ENCODE peak calls at places on chromosomes 5 and 9, in six cellular contexts. E is AG08396, R is tibial artery, P is H54, W is HAP-1, X is left ventricle myocardium inferior. T is an unnamed sample.
A peak's percentile ranks its signal among the peaks of the same experiment; 100 is the strongest.

GRCh38 chr9:82555408-82555807 is 507.5 kb downstream of the RASEF start:
- DNase-seq in P (no peak), E (no peak), X (no peak), R (no peak), W (no peak), T (no peak)

GRCh38 chr9:78971505-78971904 is 600.3 kb upstream of the TLE4 start:
- DNase-seq in X (no peak), E (no peak), P (no peak), W (no peak), R (no peak), T (no peak)

GRCh38 chr5:147410496-147411395 is 99.1 kb downstream of the DPYSL3 start:
- DNase-seq in W (no peak), E (no peak), X (peak; percentile 39), R (no peak), P (no peak), T (no peak)

GRCh38 chr5:95934207-95934804 is 27.3 kb downstream of the ELL2 start:
- DNase-seq in R (no peak), X (no peak), W (no peak), P (no peak), E (no peak), T (no peak)

GRCh38 chr9:91924090-91924489 is 25.9 kb downstream of the ROR2 start:
- DNase-seq in P (no peak), X (no peak), W (no peak), E (no peak), R (no peak), T (no peak)

GRCh38 chr9:89591291-89592200 is 13.3 kb upstream of the GADD45G start:
- DNase-seq in W (no peak), P (no peak), R (no peak), E (no peak), X (no peak), T (no peak)

GRCh38 chr5:177604116-177604521 is 4.2 kb downstream of the B4GALT7 start:
- DNase-seq in P (no peak), E (no peak), R (no peak), W (no peak), X (no peak), T (no peak)

GRCh38 chr9:68668127-68668526 is 36.9 kb upstream of the PIP5K1B start:
- DNase-seq in W (no peak), R (no peak), P (no peak), E (no peak), X (no peak), T (no peak)

GRCh38 chr9:98379572-98379971 is 124.1 kb upstream of the TBC1D2 start:
- DNase-seq in P (no peak), R (no peak), X (no peak), E (no peak), W (no peak), T (no peak)

GRCh38 chr5:119410448-119411170 is 41.7 kb upstream of the HSD17B4 start:
- DNase-seq in R (no peak), E (no peak), P (no peak), W (no peak), X (no peak), T (no peak)

GRCh38 chr9:122991370-122991830 is 42.1 kb upstream of the GPR21 start:
- DNase-seq in E (peak; percentile 58), W (peak; percentile 28), R (no peak), P (peak; percentile 71), X (no peak), T (peak; percentile 42)

GRCh38 chr9:129027685-129028191 is 393 bp downstream of the SH3GLB2 start:
- DNase-seq in W (no peak), R (peak; percentile 80), P (peak; percentile 84), E (peak; percentile 45), X (peak; percentile 31), T (peak; percentile 70)

GRCh38 chr9:4780651-4781050 is 12.1 kb upstream of the RCL1 start:
- DNase-seq in E (no peak), X (no peak), P (no peak), W (no peak), R (no peak), T (no peak)

GRCh38 chr5:175059687-175060194 is 335.4 kb downstream of the MSX2 start:
- DNase-seq in X (peak; percentile 36), P (no peak), R (peak; percentile 73), E (peak; percentile 86), W (no peak), T (peak; percentile 27)

GRCh38 chr9:86971742-86972141 is 24.4 kb upstream of the GAS1 start:
- DNase-seq in W (no peak), X (no peak), P (no peak), E (no peak), R (no peak), T (no peak)

GRCh38 chr9:109969559-109970237 is 189.7 kb downstream of the PALM2AKAP2 start:
- DNase-seq in W (no peak), X (no peak), R (no peak), E (no peak), P (no peak), T (no peak)

GRCh38 chr9:128523199-128523925 is 18.8 kb downstream of the GLE1 start:
- DNase-seq in W (no peak), P (no peak), X (peak; percentile 35), R (no peak), E (peak; percentile 43), T (no peak)

GRCh38 chr5:149808264-149808982 is 78.3 kb downstream of the PPARGC1B start:
- DNase-seq in R (no peak), W (no peak), E (no peak), X (no peak), P (no peak), T (no peak)

GRCh38 chr9:133738039-133738805 is at the start of gene SARDH:
- DNase-seq in E (peak; percentile 87), P (peak; percentile 93), X (peak; percentile 63), R (peak; percentile 67), W (no peak), T (no peak)

GRCh38 chr5:94693043-94693822 is 74.8 kb downstream of the SLF1 start:
- DNase-seq in R (no peak), W (peak; percentile 42), P (no peak), E (peak; percentile 32), X (no peak), T (peak; percentile 31)

GRCh38 chr9:85743290-85744128 is 1.8 kb upstream of the AGTPBP1 start:
- DNase-seq in E (peak; percentile 6), R (no peak), W (no peak), X (no peak), P (peak; percentile 49), T (no peak)

GRCh38 chr5:144448457-144448856 is 277.8 kb downstream of the KCTD16 start:
- DNase-seq in R (no peak), E (no peak), X (no peak), W (no peak), P (no peak), T (no peak)

GRCh38 chr9:17024129-17024528 is 110.7 kb upstream of the CNTLN start:
- DNase-seq in R (no peak), P (no peak), E (no peak), W (no peak), X (no peak), T (no peak)

GRCh38 chr5:141695627-141696180 is 13.7 kb upstream of the ARAP3 start:
- DNase-seq in R (no peak), X (peak; percentile 61), W (no peak), E (no peak), P (no peak), T (no peak)

GRCh38 chr5:145854651-145855258 is 18.1 kb downstream of the GRXCR2 start:
- DNase-seq in R (no peak), P (peak; percentile 30), E (peak; percentile 36), X (no peak), W (no peak), T (no peak)

GRCh38 chr5:52915176-52915875 is 73.8 kb upstream of the ITGA2 start:
- DNase-seq in P (peak; percentile 11), X (no peak), E (peak; percentile 65), R (no peak), W (peak; percentile 71), T (peak; percentile 50)

GRCh38 chr5:150441813-150442698 is 7.5 kb downstream of the RPS14 start:
- DNase-seq in W (no peak), P (no peak), X (no peak), R (no peak), E (no peak), T (no peak)

GRCh38 chr9:128215491-128216404 is 12.6 kb downstream of the DNM1 start:
- DNase-seq in X (peak; percentile 51), W (no peak), E (no peak), R (peak; percentile 74), P (no peak), T (no peak)

GRCh38 chr9:73782166-73782565 is 630.5 kb downstream of the ANXA1 start:
- DNase-seq in X (no peak), W (no peak), P (no peak), E (no peak), R (no peak), T (no peak)

GRCh38 chr9:112097712-112098688 is 77.1 kb downstream of the SUSD1 start:
- DNase-seq in X (peak; percentile 30), P (peak; percentile 50), E (peak; percentile 76), W (peak; percentile 81), R (no peak), T (peak; percentile 75)

GRCh38 chr9:135100241-135101067 is 13.0 kb downstream of the OLFM1 start:
- DNase-seq in X (no peak), R (no peak), P (no peak), E (no peak), W (no peak), T (no peak)

GRCh38 chr9:99896119-99896518 is 10.3 kb upstream of the STX17 start:
- DNase-seq in R (no peak), W (no peak), P (no peak), E (no peak), X (no peak), T (no peak)

GRCh38 chr5:137751869-137752491 is 2.2 kb downstream of the HNRNPA0 start:
- DNase-seq in E (peak; percentile 62), R (no peak), X (no peak), P (no peak), W (peak; percentile 62), T (peak; percentile 39)

GRCh38 chr9:134720136-134720753 is 78.6 kb downstream of the COL5A1 start:
- DNase-seq in P (no peak), X (no peak), R (no peak), E (no peak), W (no peak), T (no peak)